ENCODE peak calls at places on chromosomes 4 and X, in eight cellular contexts. One of them, this sample, is unnamed.

GRCh38 chr4:145230726-145231125 is 50.3 kb upstream of the OTUD4 start:
- DNase-seq in ovary: no peak
- DNase-seq in tibial nerve: no peak
- DNase-seq in H54: no peak
- DNase-seq in IMR-90: peak
- DNase-seq in adrenal gland: no peak
- DNase-seq in GM12892: no peak
- DNase-seq in heart left ventricle: no peak
- DNase-seq in this sample: no peak

GRCh38 chr4:31545330-31545729 is 825.2 kb downstream of the PCDH7 start:
- DNase-seq in heart left ventricle: no peak
- DNase-seq in adrenal gland: no peak
- DNase-seq in tibial nerve: no peak
- DNase-seq in GM12892: no peak
- DNase-seq in H54: no peak
- DNase-seq in ovary: no peak
- DNase-seq in IMR-90: no peak
- DNase-seq in this sample: no peak

GRCh38 chrX:21493226-21493850 is 119.1 kb downstream of the CNKSR2 start:
- DNase-seq in GM12892: no peak
- DNase-seq in tibial nerve: no peak
- DNase-seq in adrenal gland: no peak
- DNase-seq in ovary: no peak
- DNase-seq in heart left ventricle: no peak
- DNase-seq in H54: no peak
- DNase-seq in IMR-90: peak
- DNase-seq in this sample: no peak

GRCh38 chr4:164931551-164932324 is 45.7 kb downstream of the TRIM61 start:
- DNase-seq in adrenal gland: no peak
- DNase-seq in H54: peak
- DNase-seq in IMR-90: no peak
- DNase-seq in ovary: no peak
- DNase-seq in GM12892: no peak
- DNase-seq in tibial nerve: no peak
- DNase-seq in heart left ventricle: no peak
- DNase-seq in this sample: no peak

GRCh38 chrX:111511477-111511876 is at the start of gene SERTM2:
- DNase-seq in tibial nerve: no peak
- DNase-seq in H54: no peak
- DNase-seq in heart left ventricle: no peak
- DNase-seq in IMR-90: peak
- DNase-seq in ovary: no peak
- DNase-seq in adrenal gland: no peak
- DNase-seq in GM12892: no peak
- DNase-seq in this sample: no peak

GRCh38 chr4:176587920-176588319 is 204.8 kb downstream of the VEGFC start:
- DNase-seq in adrenal gland: peak
- DNase-seq in IMR-90: peak
- DNase-seq in tibial nerve: no peak
- DNase-seq in H54: no peak
- DNase-seq in ovary: no peak
- DNase-seq in GM12892: no peak
- DNase-seq in heart left ventricle: no peak
- DNase-seq in this sample: no peak

GRCh38 chr4:66750273-66750672 is 795.0 kb downstream of the CENPC start:
- DNase-seq in GM12892: no peak
- DNase-seq in ovary: no peak
- DNase-seq in IMR-90: no peak
- DNase-seq in heart left ventricle: no peak
- DNase-seq in tibial nerve: no peak
- DNase-seq in adrenal gland: no peak
- DNase-seq in H54: no peak
- DNase-seq in this sample: no peak

GRCh38 chrX:68999351-68999750 is 165.9 kb downstream of the PJA1 start:
- DNase-seq in ovary: no peak
- DNase-seq in tibial nerve: no peak
- DNase-seq in adrenal gland: no peak
- DNase-seq in GM12892: no peak
- DNase-seq in IMR-90: peak
- DNase-seq in H54: no peak
- DNase-seq in heart left ventricle: no peak
- DNase-seq in this sample: no peak

GRCh38 chr4:26321326-26322276 is 787 bp downstream of the RBPJ start:
- DNase-seq in IMR-90: peak
- DNase-seq in tibial nerve: no peak
- DNase-seq in heart left ventricle: peak
- DNase-seq in H54: no peak
- DNase-seq in adrenal gland: peak
- DNase-seq in GM12892: no peak
- DNase-seq in ovary: peak
- DNase-seq in this sample: peak

GRCh38 chr4:113222006-113222405 is 172.6 kb downstream of the ANK2 start:
- DNase-seq in adrenal gland: no peak
- DNase-seq in IMR-90: peak
- DNase-seq in heart left ventricle: no peak
- DNase-seq in GM12892: no peak
- DNase-seq in tibial nerve: no peak
- DNase-seq in H54: no peak
- DNase-seq in ovary: no peak
- DNase-seq in this sample: no peak

GRCh38 chr4:185210102-185210981 is 944 bp downstream of the SNX25 start:
- DNase-seq in IMR-90: peak
- DNase-seq in ovary: peak
- DNase-seq in heart left ventricle: peak
- DNase-seq in H54: no peak
- DNase-seq in adrenal gland: peak
- DNase-seq in tibial nerve: peak
- DNase-seq in GM12892: no peak
- DNase-seq in this sample: peak

GRCh38 chr4:79688696-79689095 is 280.7 kb upstream of the GK2 start:
- DNase-seq in IMR-90: no peak
- DNase-seq in heart left ventricle: no peak
- DNase-seq in tibial nerve: no peak
- DNase-seq in H54: no peak
- DNase-seq in ovary: no peak
- DNase-seq in adrenal gland: no peak
- DNase-seq in GM12892: no peak
- DNase-seq in this sample: no peak

GRCh38 chrX:27976284-27976683 is 5.0 kb downstream of the DCAF8L1 start:
- DNase-seq in heart left ventricle: no peak
- DNase-seq in H54: no peak
- DNase-seq in ovary: no peak
- DNase-seq in adrenal gland: no peak
- DNase-seq in GM12892: no peak
- DNase-seq in tibial nerve: no peak
- DNase-seq in IMR-90: no peak
- DNase-seq in this sample: no peak

GRCh38 chrX:68114573-68115199 is 318.6 kb downstream of the OPHN1 start:
- DNase-seq in adrenal gland: no peak
- DNase-seq in ovary: no peak
- DNase-seq in GM12892: no peak
- DNase-seq in heart left ventricle: no peak
- DNase-seq in H54: peak
- DNase-seq in IMR-90: peak
- DNase-seq in tibial nerve: no peak
- DNase-seq in this sample: no peak

DNA sequence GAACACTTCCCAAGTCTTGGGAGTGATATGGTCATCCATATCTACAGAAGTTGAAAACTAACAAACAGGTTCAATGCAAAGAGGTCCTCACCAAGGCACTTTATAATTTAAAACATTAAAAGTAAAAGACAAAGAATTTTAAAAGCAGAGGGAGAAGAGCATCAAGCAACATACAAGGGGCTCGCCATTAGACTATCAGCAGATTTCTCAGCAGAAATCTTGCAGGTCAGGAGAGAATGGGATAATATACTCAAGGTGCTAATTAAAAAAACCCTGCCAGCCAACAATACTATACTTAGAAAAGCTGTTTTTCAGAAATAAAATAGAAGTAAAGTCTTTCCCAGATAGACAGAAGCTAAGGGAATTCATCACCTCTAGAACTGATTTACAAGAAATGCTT is 121.2 kb downstream of the NEK1 start:
- DNase-seq in GM12892: no peak
- DNase-seq in adrenal gland: no peak
- DNase-seq in ovary: no peak
- DNase-seq in tibial nerve: no peak
- DNase-seq in H54: no peak
- DNase-seq in IMR-90: no peak
- DNase-seq in heart left ventricle: no peak
- DNase-seq in this sample: no peak
- TF ChIP-seq POLR2A in GM12892: no peak
- TF ChIP-seq POLR2A in adrenal gland: no peak
- TF ChIP-seq POLR2A in ovary: no peak
- TF ChIP-seq POLR2A in tibial nerve: no peak
- TF ChIP-seq POLR2A in H54: no peak
- TF ChIP-seq POLR2A in IMR-90: no peak
- TF ChIP-seq POLR2A in heart left ventricle: no peak
- TF ChIP-seq POLR2A in this sample: no peak

DNA sequence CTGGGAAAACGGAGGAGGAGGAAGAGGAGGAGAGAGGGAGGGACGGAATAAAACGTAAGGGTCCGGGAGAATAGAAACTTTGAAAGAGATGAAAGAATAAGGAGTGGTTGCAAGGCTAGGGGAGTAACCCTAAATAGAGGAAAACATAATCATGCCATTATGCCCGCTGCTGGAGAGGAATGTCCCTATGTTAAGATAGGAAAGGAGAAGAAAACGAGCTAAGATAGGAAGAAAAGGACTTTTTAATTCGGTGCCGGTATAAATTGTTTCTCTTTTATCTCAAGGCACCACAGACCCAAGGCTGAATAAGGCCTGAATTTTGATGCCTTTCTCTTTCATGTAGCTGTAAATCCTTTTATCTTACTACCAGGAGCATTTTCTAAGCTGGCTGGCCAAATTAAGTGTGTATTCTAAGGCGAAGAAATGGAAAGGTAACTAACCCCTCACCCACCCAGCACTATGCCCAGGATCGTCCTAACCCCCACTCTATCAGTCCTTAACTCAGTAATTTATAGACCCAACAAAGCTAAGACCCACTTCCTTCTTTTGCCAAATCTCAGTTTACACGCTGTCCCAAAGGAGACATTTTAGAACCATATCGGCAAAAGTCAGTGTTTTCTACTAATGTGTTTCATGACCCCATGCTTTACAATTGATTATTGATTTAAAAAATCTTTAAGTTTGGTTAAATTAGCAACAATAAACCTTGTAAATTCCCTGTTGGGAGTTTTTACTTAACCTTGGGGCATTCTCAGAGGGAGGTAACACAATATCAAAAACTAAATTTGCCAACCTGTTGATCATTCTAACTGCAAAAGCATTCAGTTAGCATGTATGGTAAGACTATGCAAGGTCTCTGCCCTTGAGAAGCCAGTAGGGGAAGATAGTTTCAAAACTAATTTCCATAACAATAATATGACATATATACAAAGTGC is 1.1 kb upstream of the CUL4B start:
- DNase-seq in IMR-90: no peak
- DNase-seq in heart left ventricle: no peak
- DNase-seq in ovary: no peak
- DNase-seq in GM12892: no peak
- DNase-seq in H54: no peak
- DNase-seq in adrenal gland: no peak
- DNase-seq in tibial nerve: no peak
- DNase-seq in this sample: no peak
- TF ChIP-seq POLR2A in IMR-90: peak
- TF ChIP-seq POLR2A in heart left ventricle: peak
- TF ChIP-seq POLR2A in ovary: peak
- TF ChIP-seq POLR2A in GM12892: no peak
- TF ChIP-seq POLR2A in H54: peak
- TF ChIP-seq POLR2A in adrenal gland: no peak
- TF ChIP-seq POLR2A in tibial nerve: peak
- TF ChIP-seq POLR2A in this sample: peak

GRCh38 chr4:40515037-40515397 is 114.6 kb downstream of the RBM47 start:
- DNase-seq in ovary: no peak
- DNase-seq in heart left ventricle: no peak
- DNase-seq in GM12892: no peak
- DNase-seq in adrenal gland: no peak
- DNase-seq in tibial nerve: no peak
- DNase-seq in IMR-90: peak
- DNase-seq in H54: no peak
- DNase-seq in this sample: no peak

GRCh38 chr4:40511017-40511614 is 118.5 kb downstream of the RBM47 start:
- DNase-seq in tibial nerve: no peak
- DNase-seq in adrenal gland: no peak
- DNase-seq in H54: no peak
- DNase-seq in ovary: no peak
- DNase-seq in GM12892: no peak
- DNase-seq in heart left ventricle: no peak
- DNase-seq in IMR-90: no peak
- DNase-seq in this sample: no peak

GRCh38 chr4:40514409-40515025 is 115.1 kb downstream of the RBM47 start:
- DNase-seq in ovary: no peak
- DNase-seq in adrenal gland: no peak
- DNase-seq in IMR-90: no peak
- DNase-seq in H54: no peak
- DNase-seq in GM12892: no peak
- DNase-seq in tibial nerve: no peak
- DNase-seq in heart left ventricle: no peak
- DNase-seq in this sample: no peak

GRCh38 chr4:40516651-40517050 is 113.0 kb downstream of the RBM47 start:
- DNase-seq in tibial nerve: no peak
- DNase-seq in GM12892: no peak
- DNase-seq in IMR-90: no peak
- DNase-seq in H54: no peak
- DNase-seq in heart left ventricle: no peak
- DNase-seq in ovary: no peak
- DNase-seq in adrenal gland: no peak
- DNase-seq in this sample: no peak

GRCh38 chr4:40515398-40516293 is 114.0 kb downstream of the RBM47 start:
- DNase-seq in adrenal gland: peak
- DNase-seq in GM12892: peak
- DNase-seq in IMR-90: no peak
- DNase-seq in tibial nerve: no peak
- DNase-seq in heart left ventricle: no peak
- DNase-seq in H54: peak
- DNase-seq in ovary: no peak
- DNase-seq in this sample: no peak
- TF ChIP-seq POLR2A in adrenal gland: no peak
- TF ChIP-seq POLR2A in GM12892: no peak
- TF ChIP-seq POLR2A in IMR-90: no peak
- TF ChIP-seq POLR2A in tibial nerve: no peak
- TF ChIP-seq POLR2A in heart left ventricle: no peak
- TF ChIP-seq POLR2A in H54: no peak
- TF ChIP-seq POLR2A in ovary: no peak
- TF ChIP-seq POLR2A in this sample: peak

GRCh38 chr4:84100071-84100470 is 399.0 kb downstream of the NKX6-1 start:
- DNase-seq in ovary: no peak
- DNase-seq in heart left ventricle: no peak
- DNase-seq in GM12892: no peak
- DNase-seq in IMR-90: no peak
- DNase-seq in H54: no peak
- DNase-seq in adrenal gland: no peak
- DNase-seq in tibial nerve: no peak
- DNase-seq in this sample: no peak

DNA sequence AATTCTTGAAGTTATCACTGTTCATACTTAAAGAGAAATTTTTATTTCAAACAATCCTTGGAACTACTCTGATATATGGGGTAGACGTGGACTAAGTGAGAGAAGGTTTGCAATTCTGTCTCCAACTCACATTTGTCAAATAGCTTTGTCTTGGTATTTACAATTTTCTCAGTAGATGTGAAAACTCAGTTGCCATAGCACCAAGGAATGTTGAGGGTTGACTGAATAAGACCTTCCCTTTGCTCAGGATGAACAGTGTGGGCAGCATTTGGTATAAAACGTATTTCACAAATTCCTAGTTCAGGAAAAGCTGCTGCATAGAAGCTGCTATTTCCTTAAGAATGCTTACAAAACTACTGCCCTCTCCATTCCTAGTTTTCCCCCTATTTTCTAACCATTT is 399.5 kb downstream of the NKX6-1 start:
- DNase-seq in ovary: no peak
- DNase-seq in IMR-90: no peak
- DNase-seq in tibial nerve: no peak
- DNase-seq in H54: no peak
- DNase-seq in GM12892: no peak
- DNase-seq in adrenal gland: no peak
- DNase-seq in heart left ventricle: no peak
- DNase-seq in this sample: no peak
- TF ChIP-seq POLR2A in ovary: no peak
- TF ChIP-seq POLR2A in IMR-90: no peak
- TF ChIP-seq POLR2A in tibial nerve: no peak
- TF ChIP-seq POLR2A in H54: no peak
- TF ChIP-seq POLR2A in GM12892: no peak
- TF ChIP-seq POLR2A in adrenal gland: no peak
- TF ChIP-seq POLR2A in heart left ventricle: no peak
- TF ChIP-seq POLR2A in this sample: no peak